ENCODE peak calls at places on chromosomes 16 and 17, in seven cellular contexts. One of them, this sample, is unnamed.

GRCh38 chr17:28258347-28258887 is 60.6 kb upstream of the TMEM97 start:
- DNase-seq in cardiac muscle cell: no peak
- DNase-seq in nephron progenitor cell: no peak
- DNase-seq in non-pigmented ciliary epithelial cell: no peak
- DNase-seq in cardiac fibroblast: no peak
- DNase-seq in iPS-NIHi11: no peak
- DNase-seq in NCI-H146: no peak
- DNase-seq in this sample: no peak

GRCh38 chr17:61168506-61168905 is 231.1 kb upstream of the TBX2 start:
- DNase-seq in NCI-H146: no peak
- DNase-seq in iPS-NIHi11: no peak
- DNase-seq in nephron progenitor cell: no peak
- DNase-seq in non-pigmented ciliary epithelial cell: no peak
- DNase-seq in cardiac fibroblast: no peak
- DNase-seq in cardiac muscle cell: no peak
- DNase-seq in this sample: no peak

GRCh38 chr16:72840591-72841381 is 207.1 kb downstream of the ZFHX3 start:
- DNase-seq in cardiac muscle cell: no peak
- DNase-seq in NCI-H146: no peak
- DNase-seq in non-pigmented ciliary epithelial cell: no peak
- DNase-seq in nephron progenitor cell: no peak
- DNase-seq in cardiac fibroblast: peak
- DNase-seq in iPS-NIHi11: no peak
- DNase-seq in this sample: no peak

GRCh38 chr17:20993863-20994778 is 48.7 kb downstream of the USP22 start:
- DNase-seq in NCI-H146: no peak
- DNase-seq in cardiac muscle cell: no peak
- DNase-seq in non-pigmented ciliary epithelial cell: no peak
- DNase-seq in iPS-NIHi11: no peak
- DNase-seq in nephron progenitor cell: no peak
- DNase-seq in cardiac fibroblast: no peak
- DNase-seq in this sample: no peak

GRCh38 chr16:65965632-65966031 is 400.9 kb upstream of the CDH5 start:
- DNase-seq in NCI-H146: no peak
- DNase-seq in non-pigmented ciliary epithelial cell: no peak
- DNase-seq in nephron progenitor cell: no peak
- DNase-seq in cardiac muscle cell: no peak
- DNase-seq in iPS-NIHi11: no peak
- DNase-seq in cardiac fibroblast: no peak
- DNase-seq in this sample: no peak

GRCh38 chr17:50117202-50118040 is 12.5 kb downstream of the SAMD14 start:
- DNase-seq in nephron progenitor cell: peak
- DNase-seq in iPS-NIHi11: peak
- DNase-seq in NCI-H146: peak
- DNase-seq in cardiac muscle cell: peak
- DNase-seq in non-pigmented ciliary epithelial cell: no peak
- DNase-seq in cardiac fibroblast: peak
- DNase-seq in this sample: no peak

GRCh38 chr16:86987746-86988670 is 329.2 kb downstream of the C16orf95 start:
- DNase-seq in NCI-H146: no peak
- DNase-seq in non-pigmented ciliary epithelial cell: no peak
- DNase-seq in iPS-NIHi11: no peak
- DNase-seq in cardiac muscle cell: no peak
- DNase-seq in cardiac fibroblast: no peak
- DNase-seq in nephron progenitor cell: no peak
- DNase-seq in this sample: no peak

GRCh38 chr16:57649846-57650245 is 18.3 kb upstream of the ADGRG3 start:
- DNase-seq in cardiac fibroblast: no peak
- DNase-seq in cardiac muscle cell: no peak
- DNase-seq in nephron progenitor cell: no peak
- DNase-seq in NCI-H146: no peak
- DNase-seq in iPS-NIHi11: no peak
- DNase-seq in non-pigmented ciliary epithelial cell: no peak
- DNase-seq in this sample: no peak

GRCh38 chr16:52456368-52456767 is 90.6 kb downstream of the TOX3 start:
- DNase-seq in non-pigmented ciliary epithelial cell: no peak
- DNase-seq in cardiac muscle cell: peak
- DNase-seq in nephron progenitor cell: no peak
- DNase-seq in iPS-NIHi11: peak
- DNase-seq in cardiac fibroblast: no peak
- DNase-seq in NCI-H146: peak
- DNase-seq in this sample: peak

GRCh38 chr16:1019234-1019933 is 37.8 kb downstream of the SOX8 start:
- DNase-seq in cardiac fibroblast: peak
- DNase-seq in nephron progenitor cell: no peak
- DNase-seq in non-pigmented ciliary epithelial cell: no peak
- DNase-seq in cardiac muscle cell: peak
- DNase-seq in iPS-NIHi11: peak
- DNase-seq in NCI-H146: no peak
- DNase-seq in this sample: no peak

GRCh38 chr16:76386784-76387183 is 109.6 kb downstream of the CNTNAP4 start:
- DNase-seq in non-pigmented ciliary epithelial cell: no peak
- DNase-seq in NCI-H146: no peak
- DNase-seq in iPS-NIHi11: no peak
- DNase-seq in nephron progenitor cell: no peak
- DNase-seq in cardiac fibroblast: peak
- DNase-seq in cardiac muscle cell: peak
- DNase-seq in this sample: peak

GRCh38 chr17:30450125-30451027 is 26.8 kb upstream of the GOSR1 start:
- DNase-seq in NCI-H146: no peak
- DNase-seq in iPS-NIHi11: no peak
- DNase-seq in non-pigmented ciliary epithelial cell: no peak
- DNase-seq in cardiac muscle cell: peak
- DNase-seq in nephron progenitor cell: no peak
- DNase-seq in cardiac fibroblast: peak
- DNase-seq in this sample: no peak

GRCh38 chr17:55433629-55434422 is 12.2 kb upstream of the MMD start:
- DNase-seq in nephron progenitor cell: no peak
- DNase-seq in NCI-H146: no peak
- DNase-seq in cardiac fibroblast: peak
- DNase-seq in cardiac muscle cell: peak
- DNase-seq in non-pigmented ciliary epithelial cell: peak
- DNase-seq in iPS-NIHi11: no peak
- DNase-seq in this sample: peak

GRCh38 chr16:4846503-4846900 is 586 bp downstream of the GLYR1 start:
- DNase-seq in iPS-NIHi11: peak
- DNase-seq in non-pigmented ciliary epithelial cell: no peak
- DNase-seq in nephron progenitor cell: peak
- DNase-seq in cardiac muscle cell: peak
- DNase-seq in NCI-H146: peak
- DNase-seq in cardiac fibroblast: peak
- DNase-seq in this sample: peak

GRCh38 chr16:7350801-7351200 is 18.2 kb downstream of the RBFOX1 start:
- DNase-seq in nephron progenitor cell: no peak
- DNase-seq in cardiac muscle cell: no peak
- DNase-seq in cardiac fibroblast: no peak
- DNase-seq in NCI-H146: no peak
- DNase-seq in iPS-NIHi11: no peak
- DNase-seq in non-pigmented ciliary epithelial cell: no peak
- DNase-seq in this sample: no peak

GRCh38 chr16:81531415-81531814 is 86.8 kb downstream of the CMIP start:
- DNase-seq in nephron progenitor cell: no peak
- DNase-seq in cardiac muscle cell: no peak
- DNase-seq in cardiac fibroblast: no peak
- DNase-seq in non-pigmented ciliary epithelial cell: no peak
- DNase-seq in NCI-H146: no peak
- DNase-seq in iPS-NIHi11: no peak
- DNase-seq in this sample: no peak

GRCh38 chr17:2068589-2069051 is 13.7 kb downstream of the HIC1 start:
- DNase-seq in NCI-H146: peak
- DNase-seq in cardiac fibroblast: peak
- DNase-seq in nephron progenitor cell: no peak
- DNase-seq in non-pigmented ciliary epithelial cell: no peak
- DNase-seq in iPS-NIHi11: no peak
- DNase-seq in cardiac muscle cell: peak
- DNase-seq in this sample: no peak

GRCh38 chr17:79813826-79814623 is 17.1 kb upstream of the CBX8 start:
- DNase-seq in nephron progenitor cell: no peak
- DNase-seq in non-pigmented ciliary epithelial cell: no peak
- DNase-seq in NCI-H146: no peak
- DNase-seq in cardiac muscle cell: no peak
- DNase-seq in iPS-NIHi11: no peak
- DNase-seq in cardiac fibroblast: no peak
- DNase-seq in this sample: no peak

GRCh38 chr17:47720754-47721533 is 12.1 kb upstream of the TBX21 start:
- DNase-seq in cardiac muscle cell: peak
- DNase-seq in NCI-H146: no peak
- DNase-seq in non-pigmented ciliary epithelial cell: no peak
- DNase-seq in iPS-NIHi11: peak
- DNase-seq in cardiac fibroblast: peak
- DNase-seq in nephron progenitor cell: no peak
- DNase-seq in this sample: no peak

GRCh38 chr16:78896280-78896679 is 704.3 kb downstream of the MAF start:
- DNase-seq in cardiac fibroblast: no peak
- DNase-seq in iPS-NIHi11: no peak
- DNase-seq in NCI-H146: no peak
- DNase-seq in nephron progenitor cell: no peak
- DNase-seq in cardiac muscle cell: no peak
- DNase-seq in non-pigmented ciliary epithelial cell: no peak
- DNase-seq in this sample: no peak